ENCODE peak calls at places on chromosomes 7 and 10, in four cellular contexts. One of them, this sample, is unnamed.

GRCh38 chr10:72719941-72720592 is 28.1 kb downstream of the MCU start:
- DNase-seq in WTC11: no peak
- DNase-seq in H1: no peak
- DNase-seq in K562: no peak
- DNase-seq in this sample: no peak

GRCh38 chr7:143316492-143316891 is 581 bp downstream of the CLCN1 start:
- DNase-seq in WTC11: no peak
- DNase-seq in H1: no peak
- DNase-seq in K562: no peak
- DNase-seq in this sample: no peak

GRCh38 chr10:128864554-128865300 is 602.3 kb upstream of the MGMT start:
- DNase-seq in WTC11: no peak
- DNase-seq in H1: peak
- DNase-seq in K562: no peak
- DNase-seq in this sample: no peak

GRCh38 chr7:149686001-149686400 is 87.4 kb downstream of the ZNF467 start:
- DNase-seq in WTC11: no peak
- DNase-seq in H1: no peak
- DNase-seq in K562: no peak
- DNase-seq in this sample: no peak

GRCh38 chr10:14478639-14479038 is 147.9 kb upstream of the FRMD4A start:
- DNase-seq in WTC11: peak
- DNase-seq in H1: no peak
- DNase-seq in K562: peak
- DNase-seq in this sample: peak

GRCh38 chr10:373516-374309 is 238.5 kb downstream of the ZMYND11 start:
- DNase-seq in WTC11: no peak
- DNase-seq in H1: no peak
- DNase-seq in K562: no peak
- DNase-seq in this sample: peak

GRCh38 chr7:13848576-13849527 is 140.6 kb downstream of the ETV1 start:
- DNase-seq in WTC11: no peak
- DNase-seq in H1: no peak
- DNase-seq in K562: no peak
- DNase-seq in this sample: peak

GRCh38 chr10:104333728-104334373 is 4.4 kb downstream of the ITPRIP start:
- DNase-seq in WTC11: no peak
- DNase-seq in H1: peak
- DNase-seq in K562: no peak
- DNase-seq in this sample: peak

GRCh38 chr10:85598646-85599045 is 767.9 kb downstream of the GRID1 start:
- DNase-seq in WTC11: no peak
- DNase-seq in H1: peak
- DNase-seq in K562: no peak
- DNase-seq in this sample: no peak

GRCh38 chr7:44956157-44956766 is 22.6 kb downstream of the MYO1G start:
- DNase-seq in WTC11: no peak
- DNase-seq in H1: no peak
- DNase-seq in K562: peak
- DNase-seq in this sample: peak

GRCh38 chr10:45001382-45002148 is 842 bp downstream of the ZNF22 start:
- DNase-seq in WTC11: no peak
- DNase-seq in H1: no peak
- DNase-seq in K562: peak
- DNase-seq in this sample: peak

DNA sequence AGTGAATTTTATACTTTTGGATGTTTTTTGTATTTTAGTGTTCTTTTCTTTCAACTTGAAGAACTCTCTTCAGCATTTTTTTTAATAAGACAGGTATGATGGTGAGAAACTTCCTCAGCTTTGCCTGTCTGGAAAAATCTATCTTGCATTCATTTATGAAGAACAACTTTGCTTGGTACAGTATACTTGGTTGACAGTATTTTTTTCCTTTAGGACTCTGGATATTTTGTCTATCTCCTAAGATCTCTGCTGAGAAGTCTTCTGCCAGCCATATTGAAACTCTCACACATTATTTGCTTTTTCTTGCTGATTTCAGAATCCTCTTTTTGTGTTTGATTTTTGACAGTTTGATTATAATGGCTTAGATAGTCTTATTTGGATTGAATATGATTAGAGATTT is 405.0 kb upstream of the GHITM start:
- DNase-seq in WTC11: no peak
- DNase-seq in H1: no peak
- DNase-seq in K562: no peak
- DNase-seq in this sample: no peak
- TF ChIP-seq TEAD4 in WTC11: no peak
- TF ChIP-seq TEAD4 in H1: no peak
- TF ChIP-seq TEAD4 in K562: no peak
- TF ChIP-seq TEAD4 in this sample: no peak

GRCh38 chr7:30247546-30248386 is 36.6 kb upstream of the ZNRF2 start:
- DNase-seq in WTC11: no peak
- DNase-seq in H1: no peak
- DNase-seq in K562: no peak
- DNase-seq in this sample: no peak
- TF ChIP-seq TEAD4 in WTC11: no peak
- TF ChIP-seq TEAD4 in H1: no peak
- TF ChIP-seq TEAD4 in K562: no peak
- TF ChIP-seq TEAD4 in this sample: no peak

DNA sequence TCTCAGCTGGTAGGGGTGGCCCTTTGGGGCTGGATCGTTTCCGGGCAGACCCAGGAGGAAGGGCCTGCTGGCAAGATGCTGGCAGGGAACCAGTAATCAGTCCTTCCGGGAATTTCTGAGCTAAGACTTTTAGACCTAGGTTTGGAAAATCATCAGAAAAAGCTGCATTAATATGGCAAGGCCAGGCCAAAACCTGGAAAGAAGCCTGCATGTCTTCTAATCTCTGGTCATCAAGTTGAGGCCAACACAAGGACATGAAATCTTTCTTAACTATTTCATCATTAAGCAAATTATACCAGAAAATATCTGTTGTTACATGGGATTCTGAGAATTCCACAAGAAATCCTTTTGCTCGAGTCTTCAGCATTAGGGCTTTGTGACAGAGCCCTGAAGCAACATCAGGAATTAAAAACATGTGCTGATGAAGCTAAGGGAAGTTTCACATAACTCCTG is 19.9 kb downstream of the CPA1 start:
- DNase-seq in WTC11: no peak
- DNase-seq in H1: no peak
- DNase-seq in K562: no peak
- DNase-seq in this sample: no peak
- TF ChIP-seq TEAD4 in WTC11: no peak
- TF ChIP-seq TEAD4 in H1: no peak
- TF ChIP-seq TEAD4 in K562: no peak
- TF ChIP-seq TEAD4 in this sample: no peak

DNA sequence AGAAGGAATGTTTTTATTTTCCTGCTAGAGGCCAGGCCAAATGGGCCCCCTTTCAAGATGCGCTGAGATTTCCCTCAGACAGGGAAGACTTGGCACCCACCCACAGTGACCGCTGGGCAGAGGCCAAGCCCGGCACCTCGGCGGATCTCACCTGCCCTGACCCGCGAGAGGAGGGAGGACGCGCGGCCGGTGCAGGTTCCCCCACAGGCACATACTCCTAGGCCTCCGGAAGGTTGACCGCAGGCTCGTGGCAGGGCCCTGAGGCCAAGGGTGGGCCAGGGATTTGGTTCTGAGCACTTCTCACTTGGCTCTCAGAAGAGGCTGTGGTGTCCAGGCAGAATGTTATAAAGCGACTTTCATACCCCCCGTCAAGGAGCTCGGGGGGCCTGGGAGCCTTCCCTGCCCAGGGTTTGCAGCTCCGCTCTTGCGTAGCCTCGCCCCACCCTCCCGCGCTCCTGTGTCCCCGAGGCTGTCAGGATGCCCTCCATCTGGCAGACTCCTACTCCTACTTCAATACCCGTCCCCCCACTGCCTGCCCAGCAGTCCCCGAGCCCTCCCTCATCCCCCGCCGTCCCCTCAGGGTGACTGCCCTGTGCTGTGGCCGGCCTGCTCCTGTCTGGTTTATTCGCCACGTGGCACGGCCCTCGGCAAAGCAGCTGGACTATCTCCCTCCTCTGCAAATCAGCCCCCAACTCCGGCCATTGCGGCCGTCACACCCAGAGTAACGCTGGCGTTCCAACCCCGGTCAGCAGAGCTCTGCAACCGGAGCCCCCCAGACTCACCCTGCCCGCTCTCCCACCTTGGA is 50.6 kb upstream of the PDGFA start:
- DNase-seq in WTC11: no peak
- DNase-seq in H1: no peak
- DNase-seq in K562: no peak
- DNase-seq in this sample: no peak
- TF ChIP-seq TEAD4 in WTC11: no peak
- TF ChIP-seq TEAD4 in H1: no peak
- TF ChIP-seq TEAD4 in K562: no peak
- TF ChIP-seq TEAD4 in this sample: no peak

GRCh38 chr10:99709480-99710229 is 22.3 kb downstream of the COX15 start:
- DNase-seq in WTC11: peak
- DNase-seq in H1: no peak
- DNase-seq in K562: peak
- DNase-seq in this sample: no peak
- TF ChIP-seq TEAD4 in WTC11: no peak
- TF ChIP-seq TEAD4 in H1: no peak
- TF ChIP-seq TEAD4 in K562: no peak
- TF ChIP-seq TEAD4 in this sample: no peak

GRCh38 chr10:71270821-71271220 is 48.2 kb upstream of the SLC29A3 start:
- DNase-seq in WTC11: no peak
- DNase-seq in H1: no peak
- DNase-seq in K562: no peak
- DNase-seq in this sample: no peak

GRCh38 chr10:71268751-71269150 is 50.3 kb upstream of the SLC29A3 start:
- DNase-seq in WTC11: no peak
- DNase-seq in H1: no peak
- DNase-seq in K562: no peak
- DNase-seq in this sample: no peak

GRCh38 chr10:71269301-71270288 is 49.5 kb upstream of the SLC29A3 start:
- DNase-seq in WTC11: peak
- DNase-seq in H1: peak
- DNase-seq in K562: peak
- DNase-seq in this sample: no peak

GRCh38 chr10:71271626-71272025 is 47.4 kb upstream of the SLC29A3 start:
- DNase-seq in WTC11: no peak
- DNase-seq in H1: no peak
- DNase-seq in K562: no peak
- DNase-seq in this sample: no peak

DNA sequence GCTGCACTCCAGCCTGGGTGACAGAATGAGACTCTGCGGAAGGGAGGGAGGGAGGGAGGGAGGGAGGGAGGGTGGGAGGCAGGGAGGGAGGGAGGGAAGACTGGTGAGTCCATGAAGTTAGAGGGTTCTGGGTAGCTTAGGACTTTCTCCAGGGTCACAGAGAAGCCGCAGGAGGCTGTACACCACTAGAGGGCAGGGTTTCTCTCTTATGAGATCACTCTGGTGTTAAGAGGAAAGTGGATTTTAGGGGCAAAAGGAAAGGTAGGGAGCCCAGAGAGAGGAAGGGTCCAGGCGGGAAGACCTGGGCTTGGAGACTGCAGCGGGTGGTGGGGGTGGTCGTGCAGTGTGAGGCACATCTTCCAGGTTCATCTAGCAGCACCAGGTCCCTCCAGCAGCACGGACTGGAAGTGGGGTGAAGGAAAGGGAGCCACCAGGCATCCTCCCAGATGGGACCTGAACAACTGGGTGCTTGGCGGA is 48.7 kb upstream of the SLC29A3 start:
- DNase-seq in WTC11: peak
- DNase-seq in H1: peak
- DNase-seq in K562: peak
- DNase-seq in this sample: peak
- TF ChIP-seq TEAD4 in WTC11: no peak
- TF ChIP-seq TEAD4 in H1: no peak
- TF ChIP-seq TEAD4 in K562: no peak
- TF ChIP-seq TEAD4 in this sample: no peak

GRCh38 chr7:159065852-159066480 is 78.7 kb downstream of the VIPR2 start:
- DNase-seq in WTC11: no peak
- DNase-seq in H1: no peak
- DNase-seq in K562: no peak
- DNase-seq in this sample: no peak

GRCh38 chr7:159070422-159071148 is 74.1 kb downstream of the VIPR2 start:
- DNase-seq in WTC11: no peak
- DNase-seq in H1: no peak
- DNase-seq in K562: no peak
- DNase-seq in this sample: no peak

GRCh38 chr7:159068893-159069448 is 75.7 kb downstream of the VIPR2 start:
- DNase-seq in WTC11: no peak
- DNase-seq in H1: no peak
- DNase-seq in K562: no peak
- DNase-seq in this sample: no peak

GRCh38 chr7:159066816-159067601 is 77.7 kb downstream of the VIPR2 start:
- DNase-seq in WTC11: no peak
- DNase-seq in H1: no peak
- DNase-seq in K562: no peak
- DNase-seq in this sample: no peak

GRCh38 chr7:159067870-159068787 is 76.5 kb downstream of the VIPR2 start:
- DNase-seq in WTC11: no peak
- DNase-seq in H1: no peak
- DNase-seq in K562: peak
- DNase-seq in this sample: no peak
- TF ChIP-seq TEAD4 in WTC11: no peak
- TF ChIP-seq TEAD4 in H1: no peak
- TF ChIP-seq TEAD4 in K562: no peak
- TF ChIP-seq TEAD4 in this sample: no peak

GRCh38 chr7:22787936-22788335 is 34.7 kb downstream of the TOMM7 start:
- DNase-seq in WTC11: no peak
- DNase-seq in H1: no peak
- DNase-seq in K562: no peak
- DNase-seq in this sample: no peak
- TF ChIP-seq TEAD4 in WTC11: no peak
- TF ChIP-seq TEAD4 in H1: no peak
- TF ChIP-seq TEAD4 in K562: no peak
- TF ChIP-seq TEAD4 in this sample: no peak

GRCh38 chr10:43115881-43116595 is 22.2 kb upstream of the CSGALNACT2 start:
- DNase-seq in WTC11: no peak
- DNase-seq in H1: no peak
- DNase-seq in K562: no peak
- DNase-seq in this sample: no peak
- TF ChIP-seq TEAD4 in WTC11: no peak
- TF ChIP-seq TEAD4 in H1: no peak
- TF ChIP-seq TEAD4 in K562: no peak
- TF ChIP-seq TEAD4 in this sample: no peak

GRCh38 chr10:79385392-79385795 is 38.1 kb downstream of the PPIF start:
- DNase-seq in WTC11: peak
- DNase-seq in H1: no peak
- DNase-seq in K562: no peak
- DNase-seq in this sample: peak

GRCh38 chr10:79383974-79384606 is 36.8 kb downstream of the PPIF start:
- DNase-seq in WTC11: peak
- DNase-seq in H1: no peak
- DNase-seq in K562: no peak
- DNase-seq in this sample: peak

GRCh38 chr10:79385804-79386531 is 38.7 kb downstream of the PPIF start:
- DNase-seq in WTC11: peak
- DNase-seq in H1: peak
- DNase-seq in K562: no peak
- DNase-seq in this sample: peak

GRCh38 chr10:79386637-79387465 is 39.6 kb downstream of the PPIF start:
- DNase-seq in WTC11: peak
- DNase-seq in H1: peak
- DNase-seq in K562: no peak
- DNase-seq in this sample: peak

GRCh38 chr10:79384773-79385391 is 37.6 kb downstream of the PPIF start:
- DNase-seq in WTC11: no peak
- DNase-seq in H1: no peak
- DNase-seq in K562: no peak
- DNase-seq in this sample: peak
- TF ChIP-seq TEAD4 in WTC11: no peak
- TF ChIP-seq TEAD4 in H1: no peak
- TF ChIP-seq TEAD4 in K562: no peak
- TF ChIP-seq TEAD4 in this sample: no peak

This sample was measured in SK-N-SH.